ENCODE peak calls at places on chromosomes 1 and 21, in nine cellular contexts. G is left ventricle myocardium inferior, T is vagina, H is H9, E is A673, Q is stomach, J is lower lobe of right lung, K is RWPE2, C is Peyer's patch. D is an unnamed sample.

GRCh38 chr1:158155673-158156072 is 25.0 kb upstream of the CD1D start:
- DNase-seq in Q (no peak), T (no peak), E (no peak), C (no peak), G (no peak), H (no peak), J (no peak), K (no peak), D (no peak)

GRCh38 chr21:17495680-17496079 is 17.2 kb upstream of the CXADR start:
- DNase-seq in E (no peak), H (no peak), C (no peak), Q (no peak), J (no peak), G (no peak), K (no peak), T (no peak), D (peak)

GRCh38 chr1:115114308-115114707 is 25.0 kb upstream of the TSPAN2 start:
- DNase-seq in G (no peak), H (no peak), K (no peak), Q (no peak), C (no peak), T (no peak), J (no peak), E (no peak), D (no peak)

GRCh38 chr1:74673351-74674111 is at the start of gene ERICH3:
- DNase-seq in K (no peak), G (no peak), E (peak), H (peak), J (peak), C (no peak), Q (no peak), T (no peak), D (peak)

GRCh38 chr1:18515120-18515667 is 34.5 kb downstream of the KLHDC7A start:
- DNase-seq in K (no peak), J (no peak), Q (no peak), E (no peak), C (no peak), T (no peak), H (no peak), G (no peak), D (no peak)

GRCh38 chr1:103069201-103069600 is 39.1 kb downstream of the COL11A1 start:
- DNase-seq in G (no peak), H (no peak), T (no peak), C (no peak), Q (no peak), E (no peak), K (no peak), J (no peak), D (no peak)

GRCh38 chr1:144551543-144552424 is 40.9 kb upstream of the PPIAL4F start:
- DNase-seq in H (peak), C (peak), E (peak), G (peak), K (peak), J (peak), Q (peak), T (peak), D (peak)

GRCh38 chr1:207799989-207800648 is 48.3 kb downstream of the CD46 start:
- DNase-seq in T (no peak), Q (no peak), E (no peak), H (no peak), G (no peak), C (peak), J (no peak), K (no peak), D (no peak)

GRCh38 chr1:39087109-39087834 is 61.1 kb downstream of the NDUFS5 start:
- DNase-seq in K (no peak), C (no peak), H (no peak), G (no peak), J (no peak), Q (no peak), T (no peak), E (peak), D (no peak)

GRCh38 chr1:84969489-84970250 is 27.2 kb downstream of the MCOLN2 start:
- DNase-seq in H (no peak), T (no peak), G (no peak), C (no peak), E (no peak), J (no peak), Q (no peak), K (no peak), D (no peak)

GRCh38 chr1:117067528-117068370 is 7.6 kb downstream of the TTF2 start:
- DNase-seq in G (peak), Q (peak), K (no peak), H (peak), J (no peak), T (no peak), E (peak), C (no peak), D (peak)

GRCh38 chr1:5497471-5497870 is 494.8 kb downstream of the NPHP4 start:
- DNase-seq in C (peak), T (no peak), H (no peak), J (no peak), G (no peak), Q (no peak), K (no peak), E (no peak), D (no peak)

GRCh38 chr1:234327577-234328164 is 45.6 kb upstream of the COA6 start:
- DNase-seq in Q (no peak), J (no peak), G (no peak), H (no peak), C (no peak), E (no peak), K (no peak), T (no peak), D (peak)

GRCh38 chr1:246608616-246609376 is 42.5 kb downstream of the CNST start:
- DNase-seq in H (peak), T (no peak), E (peak), J (peak), Q (peak), C (peak), K (peak), G (peak), D (peak)

GRCh38 chr1:153404768-153405167 is 11.6 kb upstream of the S100A7A start:
- DNase-seq in J (peak), K (no peak), Q (peak), H (peak), G (peak), C (no peak), T (peak), E (peak), D (peak)

GRCh38 chr1:47995306-47996050 is 1.7 kb downstream of the TRABD2B start:
- DNase-seq in C (no peak), K (no peak), T (peak), G (no peak), E (no peak), Q (no peak), H (peak), J (no peak), D (no peak)

GRCh38 chr21:38311765-38312164 is 55.0 kb downstream of the KCNJ15 start:
- DNase-seq in K (no peak), T (no peak), E (no peak), J (no peak), C (no peak), H (no peak), G (no peak), Q (no peak), D (no peak)

GRCh38 chr1:212242288-212242984 is 42.8 kb upstream of the PPP2R5A start:
- DNase-seq in J (no peak), E (no peak), C (no peak), H (no peak), Q (no peak), K (no peak), T (no peak), G (no peak), D (no peak)

GRCh38 chr1:70057500-70057899 is 147.9 kb downstream of the LRRC40 start:
- DNase-seq in G (no peak), H (no peak), E (no peak), K (no peak), C (no peak), J (no peak), T (no peak), Q (no peak), D (no peak)

GRCh38 chr1:63773815-63774616 is at the start of gene ROR1:
- DNase-seq in C (peak), T (peak), G (peak), Q (peak), K (peak), E (peak), J (peak), H (peak), D (peak)

DNA sequence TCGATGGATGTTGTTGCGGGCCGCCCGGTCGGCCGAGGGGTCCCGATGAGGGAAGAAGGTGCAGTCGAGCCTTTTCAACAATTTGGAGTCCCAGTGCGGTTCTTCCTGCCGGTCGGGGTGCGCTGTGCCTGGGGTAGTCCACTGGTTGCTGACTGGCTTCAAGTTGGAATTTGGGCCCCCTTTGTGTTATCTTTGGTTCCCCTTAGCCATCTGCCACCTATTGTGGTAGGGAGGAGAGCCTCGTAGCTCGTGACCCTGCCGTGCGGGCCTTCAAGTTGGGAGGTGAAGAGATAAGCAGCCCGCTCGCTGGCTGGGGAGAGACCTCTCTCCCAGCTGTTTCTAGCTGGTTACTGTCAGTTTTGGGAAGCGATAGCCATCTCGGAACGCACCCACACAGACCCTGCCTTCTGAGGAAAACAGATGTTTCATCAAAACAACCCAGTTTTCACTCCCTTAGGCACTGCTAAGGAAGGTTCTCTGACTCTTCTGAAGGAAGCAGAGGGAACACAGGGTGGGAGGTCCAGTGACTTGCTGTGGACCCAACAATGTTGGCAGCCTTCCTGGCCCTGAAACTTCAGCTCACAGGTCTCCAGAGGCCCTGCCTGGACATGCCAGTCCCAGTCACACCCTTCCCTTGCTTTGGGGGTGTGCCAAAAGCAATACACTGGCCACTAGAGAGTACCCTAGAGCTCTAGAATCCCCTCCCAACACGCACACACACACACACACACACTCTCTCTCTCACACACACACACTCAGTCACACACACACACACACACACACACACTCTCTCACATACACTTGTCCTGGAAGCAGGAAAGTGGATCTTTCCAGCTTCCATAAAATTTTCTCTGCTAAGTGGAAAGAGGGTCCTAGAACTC is 1.0 kb downstream of the BTG2 start:
- DNase-seq in Q (peak), H (no peak), J (peak), G (peak), C (peak), T (peak), E (peak), K (peak), D (peak)
- H3K27ac ChIP-seq in Q (peak), H (no peak), J (peak), G (peak), C (peak), T (peak), E (peak), K (peak), D (no peak)

DNA sequence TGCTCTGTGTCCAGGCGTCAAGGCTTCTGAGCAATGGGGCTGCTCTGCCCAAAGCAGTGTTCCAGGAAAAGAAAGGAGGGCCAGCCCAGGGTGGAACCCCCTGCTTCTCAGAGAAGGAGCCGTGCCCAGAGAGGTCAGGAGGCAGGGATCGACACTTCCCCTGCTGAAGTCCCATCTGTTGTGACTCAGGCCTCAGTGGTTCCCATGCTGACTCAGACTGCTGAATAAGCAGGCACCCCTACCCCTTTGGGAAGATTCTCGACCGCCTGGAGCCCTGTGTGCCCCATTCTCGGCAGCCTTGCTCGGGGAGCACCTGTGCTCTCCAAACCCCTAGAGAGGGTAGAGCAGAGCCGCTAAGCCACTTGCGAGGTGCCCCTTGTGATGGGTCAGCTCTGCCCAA is 23.9 kb downstream of the PKP1 start:
- DNase-seq in J (no peak), Q (no peak), T (no peak), K (no peak), C (no peak), E (no peak), G (no peak), H (no peak), D (no peak)
- TF ChIP-seq CTCF in J (no peak), Q (no peak), T (no peak), K (no peak), C (no peak), E (no peak), G (no peak), H (no peak), D (no peak)

DNA sequence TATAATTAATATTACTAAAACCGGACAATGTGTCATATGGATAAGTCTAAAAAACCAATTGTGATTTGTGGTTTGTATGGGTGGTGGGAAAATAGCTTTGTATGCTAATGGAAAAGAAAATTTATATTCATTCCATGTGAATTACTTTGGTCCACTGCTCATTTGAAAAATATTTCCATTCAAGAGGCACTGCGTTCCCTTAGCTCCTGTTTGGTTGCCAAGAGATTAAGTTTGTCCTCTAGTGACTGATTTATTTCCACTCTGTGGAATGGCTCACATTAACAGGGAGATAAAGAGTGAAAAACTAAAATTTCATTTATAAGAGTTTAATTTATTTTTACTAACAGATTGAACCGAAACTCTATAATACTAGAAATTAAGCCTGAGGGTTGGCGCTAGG is 744.1 kb upstream of the CHRM3 start:
- DNase-seq in Q (no peak), T (no peak), E (no peak), J (no peak), H (no peak), K (no peak), C (no peak), G (no peak), D (no peak)
- H3K27ac ChIP-seq in Q (no peak), T (no peak), E (no peak), J (no peak), H (no peak), K (no peak), C (no peak), G (no peak), D (peak)

GRCh38 chr1:7857951-7858350 is 5.1 kb upstream of the UTS2 start:
- DNase-seq in J (no peak), H (no peak), C (no peak), K (no peak), Q (no peak), T (peak), G (no peak), E (peak), D (no peak)

GRCh38 chr1:7859406-7859805 is 6.5 kb upstream of the UTS2 start:
- DNase-seq in G (no peak), K (no peak), J (no peak), C (no peak), T (peak), E (no peak), H (no peak), Q (no peak), D (no peak)

GRCh38 chr1:7853341-7854026 is 619 bp upstream of the UTS2 start:
- DNase-seq in J (no peak), Q (no peak), C (no peak), K (no peak), T (no peak), G (no peak), H (no peak), E (peak), D (no peak)

GRCh38 chr1:7857000-7857399 is 4.1 kb upstream of the UTS2 start:
- DNase-seq in J (no peak), Q (no peak), C (no peak), K (no peak), H (no peak), E (peak), T (peak), G (no peak), D (no peak)

DNA sequence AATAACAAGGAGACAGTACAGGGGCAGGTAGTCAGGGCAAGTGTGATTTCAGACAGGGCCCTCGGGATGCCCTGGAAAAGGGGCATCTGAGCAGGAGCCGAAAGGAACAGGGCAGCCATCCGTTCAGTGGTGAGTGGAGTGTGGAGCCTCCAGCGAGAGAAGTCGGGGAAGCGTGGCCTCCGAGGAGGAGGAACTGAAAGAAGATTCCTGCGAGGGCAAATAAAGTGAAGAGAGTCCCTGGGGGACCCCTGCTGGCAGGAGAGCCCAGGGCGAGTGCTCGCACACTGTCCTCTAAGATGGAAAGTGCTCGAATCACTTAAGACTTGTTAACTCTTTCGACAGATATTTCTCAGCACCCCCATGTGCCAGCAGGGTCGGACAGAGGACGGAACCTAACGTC is 3.5 kb upstream of the UTS2 start:
- DNase-seq in C (no peak), G (no peak), Q (no peak), T (peak), E (peak), J (no peak), H (no peak), K (no peak), D (peak)
- TF ChIP-seq CTCF in C (no peak), G (no peak), Q (no peak), T (no peak), E (no peak), J (peak), H (no peak), K (no peak), D (no peak)

DNA sequence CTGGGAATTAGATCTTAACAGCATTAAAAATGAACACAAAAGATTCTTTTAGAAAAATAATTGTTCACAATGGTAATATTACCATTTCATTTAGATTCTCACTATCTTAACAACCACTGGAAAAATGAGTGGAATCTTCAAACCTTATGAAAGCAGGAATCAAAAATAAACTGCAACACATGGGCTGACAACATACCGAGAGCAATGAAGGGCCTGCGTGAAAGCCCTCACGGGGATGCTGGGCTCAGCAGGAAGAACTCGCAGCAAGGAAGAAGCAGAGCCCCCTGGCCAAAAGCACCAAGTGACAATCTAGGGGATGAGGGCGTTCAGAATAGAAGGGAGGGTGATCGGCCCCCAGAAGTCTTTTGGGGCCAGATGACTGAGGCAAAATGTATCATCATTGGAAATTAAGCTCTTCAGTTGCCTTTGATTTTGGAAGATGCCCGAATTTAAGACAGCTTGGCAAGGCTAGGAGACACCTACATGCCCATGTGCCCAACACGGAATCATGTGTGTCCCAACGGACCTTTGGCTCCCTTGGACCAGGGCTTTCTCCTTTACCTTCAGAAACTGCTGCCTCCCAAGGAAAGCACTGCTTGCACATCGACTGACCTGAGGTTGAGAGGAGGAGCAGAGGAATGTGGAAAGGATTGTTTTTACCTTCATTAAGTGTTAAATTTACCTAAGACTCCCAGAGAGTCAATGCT is 103.9 kb downstream of the TGFBR3 start:
- DNase-seq in E (no peak), C (no peak), K (no peak), H (no peak), Q (no peak), T (peak), G (no peak), J (no peak), D (no peak)
- H3K27ac ChIP-seq in E (peak), C (no peak), K (no peak), H (no peak), Q (peak), T (peak), G (peak), J (peak), D (no peak)

GRCh38 chr1:215607412-215607811 is 40.3 kb downstream of the KCTD3 start:
- DNase-seq in T (no peak), Q (no peak), H (no peak), C (no peak), G (no peak), J (no peak), E (no peak), K (no peak), D (no peak)

GRCh38 chr1:215606036-215606435 is 38.9 kb downstream of the KCTD3 start:
- DNase-seq in K (no peak), Q (no peak), C (no peak), J (no peak), E (no peak), T (no peak), H (no peak), G (no peak), D (peak)

GRCh38 chr1:215608646-215609045 is 41.5 kb downstream of the KCTD3 start:
- DNase-seq in C (no peak), T (no peak), J (no peak), E (no peak), Q (no peak), G (no peak), H (no peak), K (no peak), D (no peak)

GRCh38 chr1:215605011-215605621 is 38.0 kb downstream of the KCTD3 start:
- DNase-seq in K (no peak), Q (no peak), C (no peak), J (no peak), T (no peak), E (no peak), G (no peak), H (no peak), D (no peak)

GRCh38 chr1:215606564-215607168 is 39.6 kb downstream of the KCTD3 start:
- DNase-seq in J (no peak), C (no peak), E (peak), G (no peak), H (no peak), T (no peak), K (no peak), Q (no peak), D (no peak)
- TF ChIP-seq CTCF in J (peak), C (no peak), E (peak), G (peak), H (peak), T (no peak), K (peak), Q (peak), D (peak)